ENCODE peak calls at places on chromosomes 6 and 20, in five cellular contexts. One of them, this sample, is unnamed.

GRCh38 chr6:12147557-12148316 is 135.6 kb downstream of the HIVEP1 start:
- DNase-seq in activated CD8-positive, alpha-beta T cell treated with anti-CD3 and anti-CD28 coated beads for 36 hours: no peak
- DNase-seq in HEK293T: no peak
- DNase-seq in astrocyte of the hippocampus: peak; percentile 32
- DNase-seq in T-helper 1 cell: no peak
- DNase-seq in this sample: no peak

GRCh38 chr6:40713002-40713719 is 126.0 kb upstream of the LRFN2 start:
- DNase-seq in activated CD8-positive, alpha-beta T cell treated with anti-CD3 and anti-CD28 coated beads for 36 hours: no peak
- DNase-seq in T-helper 1 cell: no peak
- DNase-seq in astrocyte of the hippocampus: no peak
- DNase-seq in HEK293T: no peak
- DNase-seq in this sample: no peak

GRCh38 chr6:158564243-158565121 is 4.6 kb downstream of the TMEM181 start:
- DNase-seq in astrocyte of the hippocampus: no peak
- DNase-seq in HEK293T: no peak
- DNase-seq in activated CD8-positive, alpha-beta T cell treated with anti-CD3 and anti-CD28 coated beads for 36 hours: peak; percentile 55
- DNase-seq in T-helper 1 cell: no peak
- DNase-seq in this sample: no peak

GRCh38 chr20:51182571-51182970 is 159.7 kb upstream of the KCNG1 start:
- DNase-seq in T-helper 1 cell: no peak
- DNase-seq in activated CD8-positive, alpha-beta T cell treated with anti-CD3 and anti-CD28 coated beads for 36 hours: no peak
- DNase-seq in HEK293T: no peak
- DNase-seq in astrocyte of the hippocampus: no peak
- DNase-seq in this sample: no peak

GRCh38 chr20:31908016-31908415 is 37.6 kb downstream of the TTLL9 start:
- DNase-seq in activated CD8-positive, alpha-beta T cell treated with anti-CD3 and anti-CD28 coated beads for 36 hours: peak; percentile 26
- DNase-seq in HEK293T: no peak
- DNase-seq in astrocyte of the hippocampus: no peak
- DNase-seq in T-helper 1 cell: no peak
- DNase-seq in this sample: no peak

GRCh38 chr6:46626228-46626909 is 26.2 kb downstream of the CYP39A1 start:
- DNase-seq in HEK293T: peak; percentile 11
- DNase-seq in astrocyte of the hippocampus: peak; percentile 34
- DNase-seq in T-helper 1 cell: no peak
- DNase-seq in activated CD8-positive, alpha-beta T cell treated with anti-CD3 and anti-CD28 coated beads for 36 hours: no peak
- DNase-seq in this sample: no peak

GRCh38 chr6:54892831-54893230 is 46.3 kb downstream of the FAM83B start:
- DNase-seq in HEK293T: no peak
- DNase-seq in T-helper 1 cell: no peak
- DNase-seq in astrocyte of the hippocampus: peak; percentile 40
- DNase-seq in activated CD8-positive, alpha-beta T cell treated with anti-CD3 and anti-CD28 coated beads for 36 hours: no peak
- DNase-seq in this sample: no peak

GRCh38 chr6:78911218-78911617 is 43.9 kb downstream of the IRAK1BP1 start:
- DNase-seq in activated CD8-positive, alpha-beta T cell treated with anti-CD3 and anti-CD28 coated beads for 36 hours: no peak
- DNase-seq in astrocyte of the hippocampus: no peak
- DNase-seq in HEK293T: no peak
- DNase-seq in T-helper 1 cell: no peak
- DNase-seq in this sample: no peak

GRCh38 chr6:27250955-27251671 is 3.6 kb downstream of the PRSS16 start:
- DNase-seq in astrocyte of the hippocampus: peak; percentile 49
- DNase-seq in HEK293T: peak; percentile 84
- DNase-seq in activated CD8-positive, alpha-beta T cell treated with anti-CD3 and anti-CD28 coated beads for 36 hours: peak; percentile 81
- DNase-seq in T-helper 1 cell: peak; percentile 53
- DNase-seq in this sample: peak; percentile 32

GRCh38 chr6:35470663-35471120 is 2.5 kb downstream of the RPL10A start:
- DNase-seq in T-helper 1 cell: no peak
- DNase-seq in activated CD8-positive, alpha-beta T cell treated with anti-CD3 and anti-CD28 coated beads for 36 hours: no peak
- DNase-seq in HEK293T: no peak
- DNase-seq in astrocyte of the hippocampus: no peak
- DNase-seq in this sample: no peak

GRCh38 chr6:24495516-24495847 is 713 bp downstream of the ALDH5A1 start:
- DNase-seq in HEK293T: peak; percentile 44
- DNase-seq in activated CD8-positive, alpha-beta T cell treated with anti-CD3 and anti-CD28 coated beads for 36 hours: peak; percentile 74
- DNase-seq in astrocyte of the hippocampus: peak; percentile 50
- DNase-seq in T-helper 1 cell: no peak
- DNase-seq in this sample: peak; percentile 31

GRCh38 chr6:78538002-78538401 is 329.3 kb upstream of the IRAK1BP1 start:
- DNase-seq in astrocyte of the hippocampus: no peak
- DNase-seq in HEK293T: no peak
- DNase-seq in T-helper 1 cell: no peak
- DNase-seq in activated CD8-positive, alpha-beta T cell treated with anti-CD3 and anti-CD28 coated beads for 36 hours: no peak
- DNase-seq in this sample: no peak

GRCh38 chr6:17212541-17213371 is 68.4 kb upstream of the RBM24 start:
- DNase-seq in activated CD8-positive, alpha-beta T cell treated with anti-CD3 and anti-CD28 coated beads for 36 hours: no peak
- DNase-seq in HEK293T: no peak
- DNase-seq in astrocyte of the hippocampus: peak; percentile 48
- DNase-seq in T-helper 1 cell: no peak
- DNase-seq in this sample: no peak

GRCh38 chr6:121008553-121008952 is 325.7 kb downstream of the TBC1D32 start:
- DNase-seq in astrocyte of the hippocampus: peak; percentile 13
- DNase-seq in activated CD8-positive, alpha-beta T cell treated with anti-CD3 and anti-CD28 coated beads for 36 hours: no peak
- DNase-seq in HEK293T: no peak
- DNase-seq in T-helper 1 cell: no peak
- DNase-seq in this sample: no peak

GRCh38 chr6:109406196-109406595 is 23.9 kb upstream of the CD164 start:
- DNase-seq in activated CD8-positive, alpha-beta T cell treated with anti-CD3 and anti-CD28 coated beads for 36 hours: no peak
- DNase-seq in astrocyte of the hippocampus: no peak
- DNase-seq in HEK293T: no peak
- DNase-seq in T-helper 1 cell: no peak
- DNase-seq in this sample: no peak

GRCh38 chr20:39108746-39109145 is 146.6 kb downstream of the DHX35 start:
- DNase-seq in HEK293T: no peak
- DNase-seq in activated CD8-positive, alpha-beta T cell treated with anti-CD3 and anti-CD28 coated beads for 36 hours: no peak
- DNase-seq in T-helper 1 cell: no peak
- DNase-seq in astrocyte of the hippocampus: no peak
- DNase-seq in this sample: no peak

GRCh38 chr6:85044336-85044735 is 279.9 kb upstream of the TBX18 start:
- DNase-seq in HEK293T: no peak
- DNase-seq in activated CD8-positive, alpha-beta T cell treated with anti-CD3 and anti-CD28 coated beads for 36 hours: no peak
- DNase-seq in astrocyte of the hippocampus: no peak
- DNase-seq in T-helper 1 cell: no peak
- DNase-seq in this sample: no peak

GRCh38 chr20:38674178-38675133 is 49.8 kb upstream of the SLC32A1 start:
- DNase-seq in T-helper 1 cell: peak; percentile 28
- DNase-seq in astrocyte of the hippocampus: peak; percentile 76
- DNase-seq in activated CD8-positive, alpha-beta T cell treated with anti-CD3 and anti-CD28 coated beads for 36 hours: peak; percentile 75
- DNase-seq in HEK293T: peak; percentile 95
- DNase-seq in this sample: peak; percentile 17

GRCh38 chr6:83711958-83712357 is 3.1 kb upstream of the SNAP91 start:
- DNase-seq in T-helper 1 cell: no peak
- DNase-seq in HEK293T: no peak
- DNase-seq in activated CD8-positive, alpha-beta T cell treated with anti-CD3 and anti-CD28 coated beads for 36 hours: no peak
- DNase-seq in astrocyte of the hippocampus: no peak
- DNase-seq in this sample: no peak

GRCh38 chr6:52022675-52023074 is 64.7 kb downstream of the PKHD1 start:
- DNase-seq in activated CD8-positive, alpha-beta T cell treated with anti-CD3 and anti-CD28 coated beads for 36 hours: no peak
- DNase-seq in T-helper 1 cell: no peak
- DNase-seq in HEK293T: no peak
- DNase-seq in astrocyte of the hippocampus: no peak
- DNase-seq in this sample: no peak

GRCh38 chr6:143822584-143823024 is 20.5 kb upstream of the LTV1 start:
- DNase-seq in HEK293T: no peak
- DNase-seq in T-helper 1 cell: no peak
- DNase-seq in activated CD8-positive, alpha-beta T cell treated with anti-CD3 and anti-CD28 coated beads for 36 hours: no peak
- DNase-seq in astrocyte of the hippocampus: peak; percentile 88
- DNase-seq in this sample: no peak

GRCh38 chr6:294656-295565 is 2.6 kb downstream of the DUSP22 start:
- DNase-seq in astrocyte of the hippocampus: no peak
- DNase-seq in HEK293T: no peak
- DNase-seq in T-helper 1 cell: no peak
- DNase-seq in activated CD8-positive, alpha-beta T cell treated with anti-CD3 and anti-CD28 coated beads for 36 hours: no peak
- DNase-seq in this sample: no peak

GRCh38 chr6:16486661-16487060 is 248.3 kb downstream of the GMPR start:
- DNase-seq in HEK293T: no peak
- DNase-seq in T-helper 1 cell: no peak
- DNase-seq in activated CD8-positive, alpha-beta T cell treated with anti-CD3 and anti-CD28 coated beads for 36 hours: peak; percentile 76
- DNase-seq in astrocyte of the hippocampus: no peak
- DNase-seq in this sample: no peak

GRCh38 chr20:4451487-4451886 is 270.2 kb upstream of the PRND start:
- DNase-seq in HEK293T: no peak
- DNase-seq in astrocyte of the hippocampus: no peak
- DNase-seq in activated CD8-positive, alpha-beta T cell treated with anti-CD3 and anti-CD28 coated beads for 36 hours: no peak
- DNase-seq in T-helper 1 cell: no peak
- DNase-seq in this sample: no peak

This sample was measured in hippocampal formation.